ENCODE peak calls at places on chromosomes 13 and 19, in six cellular contexts. D is T follicular helper cell; N is NK-92 treated with Interleukin-12 subunit alpha and Interleukin-12 subunit beta, amount 100 ng/mL, for 24 hours; C is progenitor cell of endocrine pancreas; U is naive B cell; F is NCI-H2081. A is an unnamed sample.

GRCh38 chr19:651991-652390 is 11.0 kb downstream of the RNF126 start:
- DNase-seq in F (no peak), C (no peak), N (no peak), D (no peak), U (no peak), A (no peak)

GRCh38 chr13:49641810-49642291 is 13.5 kb downstream of the ARL11 start:
- DNase-seq in D (no peak), U (no peak), F (no peak), N (no peak), C (no peak), A (no peak)

GRCh38 chr13:61136101-61136500 is 279.5 kb downstream of the PCDH20 start:
- DNase-seq in C (no peak), F (no peak), N (no peak), D (no peak), U (no peak), A (no peak)

GRCh38 chr19:46859637-46860124 is 1.1 kb upstream of the ARHGAP35 start:
- DNase-seq in F (peak; percentile 79), D (no peak), C (no peak), N (no peak), U (no peak), A (peak; percentile 89)

GRCh38 chr13:98927954-98928927 is 49.6 kb downstream of the DOCK9 start:
- DNase-seq in D (no peak), U (no peak), F (peak; percentile 43), N (no peak), C (no peak), A (no peak)

GRCh38 chr13:20814224-20814910 is 40.6 kb upstream of the EEF1AKMT1 start:
- DNase-seq in F (peak; percentile 45), U (no peak), N (no peak), D (no peak), C (no peak), A (peak; percentile 62)

GRCh38 chr13:101332583-101332982 is 83.7 kb downstream of the NALCN start:
- DNase-seq in U (no peak), N (no peak), D (no peak), C (no peak), F (no peak), A (no peak)

GRCh38 chr19:48403606-48404005 is 10.1 kb downstream of the GRIN2D start:
- DNase-seq in N (peak; percentile 29), D (no peak), F (peak; percentile 11), U (peak; percentile 39), C (no peak), A (peak; percentile 48)

GRCh38 chr19:5828661-5829566 is 10.6 kb downstream of the FUT6 start:
- DNase-seq in D (no peak), F (peak; percentile 76), C (peak; percentile 30), N (no peak), U (no peak), A (peak; percentile 67)

GRCh38 chr19:35013820-35014754 is 14.0 kb downstream of the GRAMD1A start:
- DNase-seq in F (no peak), U (no peak), D (peak; percentile 70), C (no peak), N (peak; percentile 41), A (no peak)

GRCh38 chr19:49592486-49593232 is 1.7 kb downstream of the PRR12 start:
- DNase-seq in D (no peak), N (no peak), U (peak; percentile 10), C (no peak), F (no peak), A (no peak)

GRCh38 chr13:93320942-93321341 is 94.3 kb downstream of the GPC6 start:
- DNase-seq in D (no peak), U (no peak), C (no peak), F (no peak), N (no peak), A (no peak)

GRCh38 chr19:6616011-6616410 is 25.1 kb upstream of the CD70 start:
- DNase-seq in U (no peak), N (no peak), F (no peak), C (no peak), D (no peak), A (no peak)

GRCh38 chr13:40798380-40798779 is 9.0 kb downstream of the SLC25A15 start:
- DNase-seq in U (no peak), C (no peak), F (peak; percentile 8), D (no peak), N (no peak), A (peak; percentile 42)

GRCh38 chr13:60275208-60275607 is 111.5 kb upstream of the DIAPH3 start:
- DNase-seq in C (no peak), D (no peak), U (no peak), F (no peak), N (no peak), A (no peak)

GRCh38 chr19:5308471-5309437 is 31.9 kb downstream of the PTPRS start:
- DNase-seq in F (peak; percentile 94), C (no peak), D (no peak), N (no peak), U (no peak), A (peak; percentile 74)

GRCh38 chr19:35509861-35510625 is 3.4 kb downstream of the DMKN start:
- DNase-seq in D (peak; percentile 51), C (peak; percentile 98), F (peak; percentile 46), U (peak; percentile 68), N (peak; percentile 39), A (peak; percentile 44)

GRCh38 chr13:52348983-52349780 is 56.8 kb downstream of the THSD1 start:
- DNase-seq in N (no peak), C (no peak), F (no peak), D (no peak), U (no peak), A (no peak)

GRCh38 chr13:61950828-61951227 is 535.2 kb upstream of the PCDH20 start:
- DNase-seq in N (no peak), F (no peak), U (no peak), D (no peak), C (no peak), A (no peak)

GRCh38 chr13:77537302-77537919 is 1.9 kb downstream of the SCEL start:
- DNase-seq in C (no peak), N (no peak), F (no peak), D (no peak), U (no peak), A (no peak)

GRCh38 chr19:37087110-37087509 is 8.9 kb downstream of the ZNF420 start:
- DNase-seq in D (no peak), C (no peak), F (no peak), U (no peak), N (no peak), A (no peak)

GRCh38 chr13:111961793-111962192 is 105.2 kb upstream of the SOX1 start:
- DNase-seq in C (no peak), N (no peak), D (no peak), F (no peak), U (no peak), A (no peak)

GRCh38 chr19:42032428-42032827 is 37.6 kb downstream of the GRIK5 start:
- DNase-seq in U (no peak), D (no peak), N (no peak), F (peak; percentile 86), C (no peak), A (peak; percentile 85)

GRCh38 chr19:11223208-11223607 is 16.2 kb upstream of the ANGPTL8 start:
- DNase-seq in F (no peak), D (no peak), C (no peak), N (no peak), U (no peak), A (no peak)

GRCh38 chr19:30689474-30689873 is 317.3 kb downstream of the ZNF536 start:
- DNase-seq in F (no peak), U (no peak), C (no peak), D (no peak), N (no peak), A (no peak)

GRCh38 chr13:100675660-100676129 is 1.1 kb upstream of the TMTC4 start:
- DNase-seq in D (no peak), C (no peak), N (no peak), U (no peak), F (no peak), A (no peak)

GRCh38 chr19:39737351-39737750 is 478 bp downstream of the CLC start:
- DNase-seq in F (no peak), D (no peak), C (no peak), N (no peak), U (no peak), A (no peak)

GRCh38 chr13:75326173-75327131 is 155.5 kb downstream of the TBC1D4 start:
- DNase-seq in N (no peak), F (no peak), U (peak; percentile 14), D (peak; percentile 38), C (no peak), A (no peak)

GRCh38 chr13:85347251-85347650 is 452.0 kb downstream of the SLITRK6 start:
- DNase-seq in N (no peak), U (no peak), D (no peak), F (no peak), C (no peak), A (no peak)

GRCh38 chr19:19292607-19293006 is 19.5 kb upstream of the TM6SF2 start:
- DNase-seq in C (no peak), F (no peak), D (no peak), N (no peak), U (no peak), A (no peak)

GRCh38 chr13:101626925-101627555 is 174.6 kb downstream of the ITGBL1 start:
- DNase-seq in N (peak; percentile 4), D (no peak), C (no peak), U (peak; percentile 36), F (peak; percentile 42), A (no peak)